ENCODE peak calls at places on chromosomes 4 and X, in six cellular contexts. B, Y, V, O, I and L are unnamed samples.

GRCh38 chr4:69321153-69321729 is 41.0 kb downstream of the UGT2B28 start:
- DNase-seq in B (no peak), Y (no peak), V (no peak), O (no peak), I (no peak), L (no peak)

GRCh38 chrX:14039344-14039743 is 9.7 kb upstream of the GEMIN8 start:
- DNase-seq in B (peak), Y (no peak), V (peak), O (peak), I (peak), L (peak)

GRCh38 chrX:40570346-40571093 is 10.2 kb upstream of the ATP6AP2 start:
- DNase-seq in B (no peak), Y (no peak), V (no peak), O (no peak), I (peak), L (no peak)

GRCh38 chr4:35087216-35087615 is 1157.1 kb downstream of the ARAP2 start:
- DNase-seq in B (no peak), Y (no peak), V (no peak), O (no peak), I (no peak), L (no peak)

GRCh38 chr4:113945906-113946305 is 33.5 kb downstream of the ARSJ start:
- DNase-seq in B (peak), Y (no peak), V (no peak), O (no peak), I (peak), L (peak)

GRCh38 chr4:183413562-183414200 is 30.8 kb upstream of the CDKN2AIP start:
- DNase-seq in B (no peak), Y (no peak), V (no peak), O (no peak), I (no peak), L (no peak)

GRCh38 chrX:102746134-102746584 is 25.6 kb downstream of the GPRASP3 start:
- DNase-seq in B (no peak), Y (no peak), V (no peak), O (no peak), I (peak), L (peak)

GRCh38 chrX:36431819-36432218 is 512.3 kb downstream of the CFAP47 start:
- DNase-seq in B (peak), Y (no peak), V (peak), O (peak), I (peak), L (no peak)

GRCh38 chr4:38382492-38382891 is 281.5 kb upstream of the KLF3 start:
- DNase-seq in B (no peak), Y (no peak), V (no peak), O (no peak), I (no peak), L (no peak)

GRCh38 chr4:48139688-48140087 is 5.6 kb upstream of the TXK start:
- DNase-seq in B (peak), Y (no peak), V (no peak), O (peak), I (peak), L (peak)

GRCh38 chr4:60500860-60501259 is 699.3 kb upstream of the ADGRL3 start:
- DNase-seq in B (no peak), Y (no peak), V (no peak), O (no peak), I (no peak), L (no peak)

GRCh38 chr4:41212221-41213203 is 1.8 kb downstream of the APBB2 start:
- DNase-seq in B (peak), Y (no peak), V (peak), O (peak), I (peak), L (peak)

GRCh38 chr4:28772066-28772465 is 1911.4 kb downstream of the STIM2 start:
- DNase-seq in B (peak), Y (no peak), V (peak), O (peak), I (peak), L (peak)

GRCh38 chr4:45987858-45988257 is 136.0 kb downstream of the GABRG1 start:
- DNase-seq in B (no peak), Y (no peak), V (no peak), O (no peak), I (no peak), L (no peak)

GRCh38 chrX:8084023-8084422 is 87.0 kb downstream of the VCX2 start:
- DNase-seq in B (peak), Y (no peak), V (peak), O (peak), I (no peak), L (no peak)

GRCh38 chrX:39577976-39578962 is 519.5 kb downstream of the BCOR start:
- DNase-seq in B (no peak), Y (no peak), V (no peak), O (no peak), I (peak), L (no peak)

GRCh38 chrX:114344756-114345155 is 239.1 kb upstream of the HTR2C start:
- DNase-seq in B (peak), Y (peak), V (peak), O (no peak), I (peak), L (peak)

GRCh38 chrX:101237041-101237440 is 17.5 kb downstream of the DRP2 start:
- DNase-seq in B (no peak), Y (no peak), V (no peak), O (no peak), I (no peak), L (no peak)

GRCh38 chr4:184805462-184806245 is 20.1 kb downstream of the ACSL1 start:
- DNase-seq in B (peak), Y (no peak), V (no peak), O (no peak), I (no peak), L (no peak)

GRCh38 chr4:185520119-185520518 is 15.2 kb downstream of the PDLIM3 start:
- DNase-seq in B (no peak), Y (no peak), V (peak), O (no peak), I (no peak), L (no peak)

GRCh38 chr4:174324246-174324645 is 40.5 kb downstream of the CEP44 start:
- DNase-seq in B (no peak), Y (no peak), V (no peak), O (no peak), I (no peak), L (no peak)

GRCh38 chr4:73620115-73620792 is at the start of gene RASSF6:
- DNase-seq in B (peak), Y (peak), V (no peak), O (peak), I (no peak), L (no peak)

GRCh38 chr4:123603165-123603564 is 206.6 kb downstream of the SPRY1 start:
- DNase-seq in B (peak), Y (no peak), V (peak), O (no peak), I (peak), L (no peak)

GRCh38 chr4:157226601-157227000 is 6.1 kb downstream of the GRIA2 start:
- DNase-seq in B (no peak), Y (no peak), V (no peak), O (no peak), I (no peak), L (no peak)

GRCh38 chr4:20544645-20545044 is 155.6 kb upstream of the PACRGL start:
- DNase-seq in B (peak), Y (peak), V (no peak), O (peak), I (peak), L (peak)

GRCh38 chr4:1463088-1463926 is 57.1 kb upstream of the NKX1-1 start:
- DNase-seq in B (no peak), Y (no peak), V (peak), O (no peak), I (peak), L (peak)

GRCh38 chrX:40646489-40647306 is 663 bp downstream of the CXorf38 start:
- DNase-seq in B (no peak), Y (no peak), V (peak), O (no peak), I (peak), L (peak)

GRCh38 chrX:153671589-153672530 is 1.8 kb downstream of the PNCK start:
- DNase-seq in B (no peak), Y (no peak), V (no peak), O (no peak), I (no peak), L (no peak)

GRCh38 chr4:27084685-27085356 is 224.2 kb downstream of the STIM2 start:
- DNase-seq in B (peak), Y (no peak), V (peak), O (no peak), I (peak), L (peak)

GRCh38 chrX:107716045-107716684 is 59.4 kb downstream of the TSC22D3 start:
- DNase-seq in B (no peak), Y (no peak), V (no peak), O (no peak), I (peak), L (peak)

GRCh38 chr4:54585321-54586000 is 72.3 kb upstream of the KIT start:
- DNase-seq in B (no peak), Y (no peak), V (peak), O (no peak), I (peak), L (peak)

GRCh38 chrX:960821-961220 is 251.6 kb downstream of the CRLF2 start:
- DNase-seq in B (no peak), Y (no peak), V (no peak), O (no peak), I (no peak), L (no peak)

GRCh38 chrX:68761086-68761485 is 67.7 kb upstream of the EFNB1 start:
- DNase-seq in B (peak), Y (no peak), V (no peak), O (no peak), I (no peak), L (no peak)

GRCh38 chr4:74327751-74328150 is 19.5 kb downstream of the EPGN start:
- DNase-seq in B (no peak), Y (no peak), V (no peak), O (no peak), I (peak), L (no peak)

GRCh38 chr4:67879486-67879885 is 4.3 kb downstream of the TMPRSS11D start:
- DNase-seq in B (no peak), Y (no peak), V (no peak), O (no peak), I (no peak), L (no peak)

GRCh38 chr4:53702334-53703266 is 111.3 kb upstream of the LNX1 start:
- DNase-seq in B (peak), Y (no peak), V (peak), O (peak), I (peak), L (peak)

GRCh38 chr4:145511913-145512522 is 30.4 kb downstream of the SMAD1 start:
- DNase-seq in B (peak), Y (peak), V (no peak), O (no peak), I (peak), L (no peak)

GRCh38 chr4:96016615-96017299 is 176.9 kb downstream of the PDHA2 start:
- DNase-seq in B (peak), Y (no peak), V (peak), O (no peak), I (no peak), L (no peak)